ENCODE peak calls at places on chromosome 12, in four cellular contexts. T is astrocyte, E is A549, V is PC-3. K is an unnamed sample.
A peak's percentile ranks its signal among the peaks of the same experiment; 100 is the strongest.

GRCh38 chr12:95859344-95859816 is 628 bp downstream of the SNRPF start:
- DNase-seq in T (peak; percentile 38), E (peak; percentile 50), V (peak; percentile 41), K (no peak)

GRCh38 chr12:27711312-27711682 is 665 bp downstream of the MRPS35 start:
- DNase-seq in T (no peak), E (no peak), V (peak; percentile 53), K (no peak)

GRCh38 chr12:57240926-57241555 is 9.9 kb downstream of the STAC3 start:
- DNase-seq in T (no peak), E (no peak), V (peak; percentile 27), K (no peak)

GRCh38 chr12:63869656-63870055 is 25.2 kb downstream of the SRGAP1 start:
- DNase-seq in T (no peak), E (no peak), V (peak; percentile 44), K (no peak)

GRCh38 chr12:24746021-24746671 is 202.8 kb downstream of the BCAT1 start:
- DNase-seq in T (no peak), E (no peak), V (no peak), K (no peak)

GRCh38 chr12:50642035-50642451 is 121.9 kb upstream of the ATF1 start:
- DNase-seq in T (peak; percentile 92), E (peak; percentile 22), V (peak; percentile 79), K (peak; percentile 74)

GRCh38 chr12:48459259-48459658 is 13.1 kb upstream of the ANP32D start:
- DNase-seq in T (no peak), E (no peak), V (no peak), K (no peak)

GRCh38 chr12:131482686-131483085 is 228.2 kb upstream of the SFSWAP start:
- DNase-seq in T (no peak), E (no peak), V (no peak), K (no peak)

GRCh38 chr12:5908251-5908650 is 36.8 kb downstream of the ANO2 start:
- DNase-seq in T (no peak), E (no peak), V (no peak), K (no peak)

GRCh38 chr12:18492372-18493025 is 231.2 kb downstream of the PIK3C2G start:
- DNase-seq in T (peak; percentile 20), E (no peak), V (peak; percentile 46), K (no peak)

GRCh38 chr12:89185889-89186288 is 166.4 kb downstream of the DUSP6 start:
- DNase-seq in T (no peak), E (no peak), V (peak; percentile 50), K (peak; percentile 43)

GRCh38 chr12:110067531-110067930 is 19.2 kb upstream of the C12orf76 start:
- DNase-seq in T (no peak), E (no peak), V (no peak), K (no peak)

GRCh38 chr12:13343380-13343779 is 146.9 kb downstream of the EMP1 start:
- DNase-seq in T (peak; percentile 14), E (no peak), V (peak; percentile 63), K (no peak)

GRCh38 chr12:102769323-102769916 is 147.6 kb downstream of the PAH start:
- DNase-seq in T (peak; percentile 26), E (peak; percentile 61), V (peak; percentile 62), K (peak; percentile 3)

GRCh38 chr12:67921286-67921685 is 68.0 kb upstream of the IFNG-AS1 start:
- DNase-seq in T (peak; percentile 22), E (no peak), V (peak; percentile 53), K (no peak)

GRCh38 chr12:11171953-11172675 is 1.1 kb downstream of the SMIM10L1 start:
- DNase-seq in T (peak; percentile 27), E (peak; percentile 10), V (no peak), K (no peak)

GRCh38 chr12:53887881-53888280 is 50.8 kb upstream of the HOXC13 start:
- DNase-seq in T (no peak), E (no peak), V (no peak), K (no peak)

DNA sequence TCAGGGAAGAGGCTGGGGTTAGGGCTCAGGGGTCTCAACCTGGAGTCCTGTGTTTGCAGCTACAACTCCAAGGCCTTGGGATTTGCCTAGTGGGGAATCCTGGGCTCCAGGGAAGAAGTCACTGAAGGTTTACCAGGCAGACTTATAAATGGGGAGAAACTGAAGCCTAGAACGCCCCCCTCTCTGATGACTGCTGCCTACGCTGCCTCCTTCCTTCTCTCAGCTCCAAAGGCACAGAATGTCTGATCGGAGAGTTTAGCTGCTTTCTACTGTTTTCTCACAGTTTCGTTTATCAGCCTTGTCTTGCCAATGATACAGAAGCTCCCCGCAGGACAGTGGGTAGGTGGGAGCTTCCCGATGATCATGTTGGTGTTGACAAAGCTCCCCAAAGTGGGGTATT is 101.7 kb downstream of the CACNA1C start:
- DNase-seq in T (no peak), E (no peak), V (no peak), K (no peak)
- H3K27ac ChIP-seq in T (no peak overlapping the region), E (no peak overlapping the region), V (no peak overlapping the region), K (no peak overlapping the region)

GRCh38 chr12:92558241-92558773 is 144.5 kb upstream of the PLEKHG7 start:
- DNase-seq in T (no peak), E (no peak), V (no peak), K (no peak)
- H3K27ac ChIP-seq in T (no peak overlapping the region), E (peak overlapping the region; percentile 70), V (no peak overlapping the region), K (no peak overlapping the region)

DNA sequence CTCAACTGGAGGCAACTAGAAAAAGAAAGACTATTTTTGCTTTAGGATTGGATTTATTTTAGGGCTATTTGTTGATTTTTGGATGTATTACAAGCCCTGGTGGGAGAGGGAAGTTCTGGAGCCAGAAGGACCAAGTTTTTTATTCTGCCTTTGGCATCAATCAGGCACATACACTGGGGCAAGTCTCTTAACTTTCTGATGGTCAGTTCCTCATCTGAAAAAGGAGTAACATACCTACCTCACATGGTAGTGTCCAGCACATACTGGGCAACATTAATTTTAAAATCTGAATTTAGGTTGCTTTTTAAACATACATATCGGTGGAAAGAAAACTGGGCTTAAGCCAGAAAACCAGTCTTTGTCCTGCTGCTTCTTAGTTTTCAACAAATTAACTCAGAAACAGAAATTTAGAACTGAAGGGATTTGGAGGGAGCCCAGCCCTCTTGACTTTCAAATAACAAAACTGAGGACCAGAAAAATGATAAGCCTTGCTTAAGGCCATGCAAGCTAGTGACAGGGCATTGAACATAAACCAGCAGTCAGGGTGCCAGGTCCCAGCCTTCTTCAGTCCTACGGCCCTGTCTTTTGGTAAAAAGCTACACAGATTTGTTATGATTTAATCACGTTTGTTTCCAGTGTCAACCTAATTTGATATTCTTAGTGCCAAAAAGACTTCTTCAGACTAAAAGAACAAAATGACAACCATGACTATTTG is 90.2 kb upstream of the SLC38A2 start:
- DNase-seq in T (no peak), E (no peak), V (no peak), K (no peak)
- H3K27ac ChIP-seq in T (no peak overlapping the region), E (peak overlapping the region; percentile 1), V (no peak overlapping the region), K (peak overlapping the region; percentile 37)

GRCh38 chr12:69097619-69098368 is 141.6 kb upstream of the CPSF6 start:
- DNase-seq in T (peak; percentile 82), E (no peak), V (peak; percentile 63), K (peak; percentile 10)

GRCh38 chr12:69094606-69095216 is 144.7 kb upstream of the CPSF6 start:
- DNase-seq in T (no peak), E (no peak), V (no peak), K (no peak)

GRCh38 chr12:69099201-69099837 is 140.1 kb upstream of the CPSF6 start:
- DNase-seq in T (no peak), E (no peak), V (no peak), K (no peak)

GRCh38 chr12:69095765-69096477 is 143.4 kb upstream of the CPSF6 start:
- DNase-seq in T (peak; percentile 25), E (no peak), V (no peak), K (no peak)

DNA sequence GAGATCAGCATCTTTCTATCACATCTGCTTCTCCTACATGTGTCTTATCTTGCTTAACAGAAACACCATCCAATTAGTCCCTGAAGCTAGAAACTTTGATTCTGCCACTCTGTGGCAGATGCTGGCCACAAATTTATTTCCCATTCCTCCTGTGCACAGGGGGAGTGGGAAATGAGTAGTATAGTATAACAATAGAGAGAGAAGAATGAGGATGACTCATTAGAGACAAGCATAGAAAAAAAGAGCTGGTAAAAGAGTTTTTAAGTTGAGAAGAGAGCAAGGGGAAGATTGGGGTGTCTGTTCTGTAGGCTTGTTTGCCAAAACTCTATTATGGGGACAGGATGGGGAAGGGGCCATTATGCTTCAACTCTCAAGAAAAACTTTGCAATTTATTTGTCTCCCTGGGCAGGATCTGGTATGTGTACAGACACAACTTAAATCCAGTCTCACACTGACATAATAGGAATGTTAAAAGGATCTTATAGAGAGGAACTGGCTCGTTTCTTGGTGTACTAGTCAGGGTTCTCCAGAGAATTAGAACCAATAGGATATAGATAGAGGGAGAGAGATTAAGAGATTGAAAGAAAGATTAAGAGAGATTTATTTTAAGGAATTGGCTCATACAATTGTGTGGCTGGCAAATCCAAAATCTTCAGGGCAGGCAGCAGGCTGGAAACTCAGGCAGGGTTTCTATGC is 142.6 kb upstream of the CPSF6 start:
- DNase-seq in T (peak; percentile 68), E (no peak), V (peak; percentile 55), K (no peak)
- H3K27ac ChIP-seq in T (no peak overlapping the region), E (no peak overlapping the region), V (no peak overlapping the region), K (no peak overlapping the region)